ENCODE peak calls at places on chromosomes 7 and 10, in ten cellular contexts. A is transverse colon, Q is HepG2, E is sigmoid colon, K is breast epithelium, V is stomach, X is spleen, T is HCT116, B is GM12892, M is vagina. N is an unnamed sample.

GRCh38 chr10:92173996-92174395 is 116.9 kb downstream of the CPEB3 start:
- DNase-seq in A (no peak), Q (no peak), E (no peak), K (no peak), V (no peak), X (no peak), T (no peak), B (no peak), M (no peak), N (no peak)

GRCh38 chr7:43735802-43736603 is 6.7 kb upstream of the COA1 start:
- DNase-seq in A (no peak), Q (peak; percentile 41), E (no peak), K (no peak), V (no peak), X (no peak), T (no peak), B (no peak), M (no peak), N (no peak)

GRCh38 chr7:17681965-17682364 is 258.3 kb downstream of the SNX13 start:
- DNase-seq in A (no peak), Q (no peak), E (no peak), K (no peak), V (no peak), X (no peak), T (no peak), B (no peak), M (no peak), N (no peak)

GRCh38 chr10:50585921-50586739 is 37.6 kb downstream of the SGMS1 start:
- DNase-seq in A (no peak), Q (no peak), E (no peak), K (no peak), V (no peak), X (no peak), T (peak; percentile 77), B (no peak), M (no peak), N (peak; percentile 11)

GRCh38 chr7:129571201-129571600 is 40.3 kb upstream of the NRF1 start:
- DNase-seq in A (no peak), Q (no peak), E (no peak), K (no peak), V (no peak), X (no peak), T (no peak), B (no peak), M (no peak), N (no peak)

GRCh38 chr10:62456611-62457101 is 82.5 kb downstream of the ZNF365 start:
- DNase-seq in A (peak; percentile 8), Q (no peak), E (no peak), K (no peak), V (no peak), X (no peak), T (no peak), B (peak; percentile 14), M (no peak), N (no peak)

GRCh38 chr7:26061340-26062239 is 90.4 kb upstream of the NFE2L3 start:
- DNase-seq in A (peak; percentile 84), Q (peak; percentile 62), E (no peak), K (peak; percentile 43), V (peak; percentile 85), X (no peak), T (peak; percentile 80), B (peak; percentile 34), M (no peak), N (peak; percentile 49)

GRCh38 chr10:61081331-61081730 is 137.3 kb upstream of the RHOBTB1 start:
- DNase-seq in A (no peak), Q (no peak), E (no peak), K (no peak), V (no peak), X (no peak), T (no peak), B (no peak), M (no peak), N (no peak)

GRCh38 chr7:48108959-48109847 is 20.1 kb downstream of the UPP1 start:
- DNase-seq in A (no peak), Q (no peak), E (no peak), K (no peak), V (no peak), X (peak; percentile 74), T (no peak), B (no peak), M (no peak), N (no peak)

GRCh38 chr10:58590152-58590551 is 77.5 kb downstream of the BICC1 start:
- DNase-seq in A (no peak), Q (no peak), E (peak; percentile 76), K (no peak), V (no peak), X (no peak), T (no peak), B (no peak), M (no peak), N (peak; percentile 51)

GRCh38 chr10:30803901-30804322 is 174.4 kb upstream of the LYZL2 start:
- DNase-seq in A (no peak), Q (no peak), E (peak; percentile 90), K (peak; percentile 46), V (no peak), X (peak; percentile 33), T (no peak), B (no peak), M (no peak), N (no peak)

GRCh38 chr10:24579911-24580310 is 143.8 kb downstream of the ARHGAP21 start:
- DNase-seq in A (no peak), Q (no peak), E (no peak), K (no peak), V (no peak), X (no peak), T (no peak), B (no peak), M (no peak), N (no peak)

GRCh38 chr10:113454341-113455061 is 98.4 kb upstream of the HABP2 start:
- DNase-seq in A (peak; percentile 46), Q (peak; percentile 5), E (peak; percentile 69), K (no peak), V (peak; percentile 67), X (no peak), T (peak; percentile 31), B (no peak), M (peak; percentile 70), N (peak; percentile 36)

GRCh38 chr10:61140765-61141392 is 196.9 kb upstream of the RHOBTB1 start:
- DNase-seq in A (no peak), Q (peak; percentile 68), E (peak; percentile 67), K (no peak), V (peak; percentile 37), X (no peak), T (peak; percentile 57), B (no peak), M (no peak), N (peak; percentile 88)

GRCh38 chr7:90916319-90916718 is 320.2 kb downstream of the CDK14 start:
- DNase-seq in A (no peak), Q (no peak), E (no peak), K (no peak), V (no peak), X (no peak), T (no peak), B (no peak), M (no peak), N (no peak)

GRCh38 chr10:71158902-71159301 is 53.5 kb upstream of the UNC5B start:
- DNase-seq in A (no peak), Q (no peak), E (no peak), K (no peak), V (no peak), X (no peak), T (no peak), B (no peak), M (no peak), N (no peak)

GRCh38 chr7:113810108-113810748 is 108.6 kb downstream of the PPP1R3A start:
- DNase-seq in A (no peak), Q (no peak), E (no peak), K (no peak), V (no peak), X (no peak), T (no peak), B (no peak), M (no peak), N (peak; percentile 13)

GRCh38 chr10:28668363-28669226 is 8.7 kb upstream of the BAMBI start:
- DNase-seq in A (peak; percentile 55), Q (no peak), E (peak; percentile 72), K (peak; percentile 33), V (peak; percentile 45), X (peak; percentile 79), T (no peak), B (no peak), M (peak; percentile 70), N (peak; percentile 20)

GRCh38 chr7:22799633-22800032 is 23.0 kb downstream of the TOMM7 start:
- DNase-seq in A (no peak), Q (no peak), E (no peak), K (no peak), V (no peak), X (no peak), T (no peak), B (no peak), M (no peak), N (no peak)

GRCh38 chr10:6197274-6197673 is 5.5 kb upstream of the PFKFB3 start:
- DNase-seq in A (no peak), Q (no peak), E (no peak), K (no peak), V (no peak), X (no peak), T (no peak), B (no peak), M (no peak), N (no peak)
- TF ChIP-seq POLR2AphosphoS5 in A (no peak), Q (no peak), E (peak; percentile 26), K (no peak), V (no peak), X (peak; percentile 65), T (no peak), B (no peak), M (no peak), N (no peak)

GRCh38 chr10:5888843-5889623 is 660 bp downstream of the ANKRD16 start:
- DNase-seq in A (peak; percentile 51), Q (peak; percentile 25), E (peak; percentile 70), K (no peak), V (peak; percentile 34), X (peak; percentile 91), T (no peak), B (no peak), M (no peak), N (peak; percentile 52)
- TF ChIP-seq POLR2AphosphoS5 in A (no peak), Q (peak; percentile 32), E (no peak), K (no peak), V (no peak), X (peak; percentile 8), T (no peak), B (no peak), M (no peak), N (no peak)

DNA sequence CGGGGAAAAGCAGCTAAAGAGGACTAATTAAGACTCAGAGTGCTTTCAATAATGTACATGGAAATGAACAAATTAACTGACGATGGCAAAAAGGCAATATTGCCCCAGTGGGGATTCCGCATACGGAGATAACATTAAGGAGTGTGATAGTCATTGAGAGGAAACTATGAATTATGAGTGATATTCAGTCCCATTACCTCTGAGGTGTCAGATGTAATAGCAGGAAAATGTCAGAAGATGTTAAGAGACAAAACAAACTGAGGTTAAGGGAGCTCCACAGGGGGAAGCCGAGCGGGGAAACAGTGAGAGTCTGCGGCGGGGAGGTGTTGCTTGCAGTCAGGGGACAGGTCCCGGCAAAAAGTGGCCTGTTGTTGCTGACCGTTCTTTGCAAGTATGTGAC is 717.0 kb downstream of the TYW1 start:
- DNase-seq in A (no peak), Q (no peak), E (no peak), K (no peak), V (no peak), X (no peak), T (no peak), B (no peak), M (no peak), N (no peak)
- TF ChIP-seq POLR2AphosphoS5 in A (no peak), Q (no peak), E (no peak), K (no peak), V (no peak), X (no peak), T (no peak), B (no peak), M (no peak), N (no peak)

GRCh38 chr7:132475669-132476116 is 100.6 kb downstream of the PLXNA4 start:
- DNase-seq in A (no peak), Q (no peak), E (no peak), K (no peak), V (no peak), X (no peak), T (no peak), B (no peak), M (no peak), N (no peak)
- TF ChIP-seq POLR2AphosphoS5 in A (no peak), Q (no peak), E (no peak), K (no peak), V (no peak), X (no peak), T (no peak), B (no peak), M (no peak), N (no peak)